ENCODE peak calls at places on chromosomes 4 and X, in four cellular contexts. B is neural crest cell, M is glutamatergic neuron, J is cardiac fibroblast. S is an unnamed sample.

GRCh38 chr4:147772459-147772969 is 40.6 kb downstream of the ARHGAP10 start:
- DNase-seq in B (no peak), M (no peak), J (peak; percentile 75), S (peak; percentile 42)

GRCh38 chrX:45472968-45473367 is 272.3 kb upstream of the DIPK2B start:
- DNase-seq in B (no peak), M (no peak), J (peak; percentile 76), S (no peak)

GRCh38 chr4:41661447-41662076 is 87.0 kb downstream of the PHOX2B start:
- DNase-seq in B (peak; percentile 64), M (peak; percentile 72), J (peak; percentile 65), S (peak; percentile 50)

GRCh38 chr4:140135529-140136021 is 18.4 kb downstream of the MAML3 start:
- DNase-seq in B (no peak), M (peak; percentile 60), J (peak; percentile 9), S (no peak)

GRCh38 chrX:11438767-11439166 is 145.6 kb downstream of the AMELX start:
- DNase-seq in B (no peak), M (no peak), J (peak; percentile 71), S (no peak)

GRCh38 chrX:19750028-19750786 is 137.2 kb downstream of the SH3KBP1 start:
- DNase-seq in B (no peak), M (no peak), J (no peak), S (no peak)

GRCh38 chr4:152308925-152309324 is 227.0 kb downstream of the FBXW7 start:
- DNase-seq in B (no peak), M (no peak), J (no peak), S (no peak)

GRCh38 chr4:81504685-81505598 is 33.2 kb upstream of the RASGEF1B start:
- DNase-seq in B (no peak), M (no peak), J (no peak), S (peak; percentile 44)

GRCh38 chr4:10083331-10083769 is 33.2 kb downstream of the WDR1 start:
- DNase-seq in B (no peak), M (peak; percentile 4), J (no peak), S (no peak)

GRCh38 chrX:56792270-56793111 is 63.4 kb downstream of the NBDY start:
- DNase-seq in B (no peak), M (no peak), J (no peak), S (no peak)

GRCh38 chr4:8515316-8516060 is 64.7 kb upstream of the GPR78 start:
- DNase-seq in B (no peak), M (no peak), J (peak; percentile 72), S (no peak)

GRCh38 chrX:38973327-38973726 is 172.1 kb downstream of the MID1IP1 start:
- DNase-seq in B (no peak), M (peak; percentile 14), J (peak; percentile 7), S (no peak)

GRCh38 chr4:39976945-39977488 is 694 bp downstream of the PDS5A start:
- DNase-seq in B (peak; percentile 36), M (peak; percentile 57), J (no peak), S (peak; percentile 53)

GRCh38 chr4:7503597-7503996 is 68.9 kb upstream of the PSAPL1 start:
- DNase-seq in B (no peak), M (no peak), J (no peak), S (no peak)

GRCh38 chr4:183478123-183478522 is 26.7 kb upstream of the ING2 start:
- DNase-seq in B (no peak), M (no peak), J (no peak), S (no peak)

GRCh38 chr4:154076921-154077320 is 288.0 kb upstream of the SFRP2 start:
- DNase-seq in B (no peak), M (no peak), J (peak; percentile 72), S (no peak)

GRCh38 chr4:74158561-74159396 is 861 bp downstream of the MTHFD2L start:
- DNase-seq in B (no peak), M (no peak), J (peak; percentile 62), S (no peak)

GRCh38 chr4:27463816-27464215 is 603.2 kb downstream of the STIM2 start:
- DNase-seq in B (no peak), M (no peak), J (peak; percentile 26), S (no peak)

GRCh38 chr4:74838746-74839370 is 44.5 kb upstream of the BTC start:
- DNase-seq in B (no peak), M (no peak), J (peak; percentile 86), S (no peak)

GRCh38 chrX:39974228-39974627 is 123.5 kb downstream of the BCOR start:
- DNase-seq in B (no peak), M (peak; percentile 28), J (no peak), S (peak; percentile 35)

GRCh38 chr4:108738307-108738706 is 24.5 kb downstream of the ETNPPL start:
- DNase-seq in B (no peak), M (no peak), J (peak; percentile 21), S (no peak)

GRCh38 chr4:87974856-87975462 is 555 bp upstream of the SPP1 start:
- DNase-seq in B (no peak), M (no peak), J (no peak), S (no peak)

S was measured in WERI-Rb-1.